ENCODE peak calls at places on chromosomes 7 and 10, in five cellular contexts. One of them, this sample, is unnamed.

GRCh38 chr10:31620236-31621151 is 301.5 kb downstream of the ZEB1 start:
- DNase-seq in mesendoderm: peak
- DNase-seq in Kasumi-1: no peak
- DNase-seq in hepatocyte: no peak
- DNase-seq in heart right ventricle: peak
- DNase-seq in this sample: peak

GRCh38 chr10:122142652-122143237 is 128.4 kb upstream of the BTBD16 start:
- DNase-seq in Kasumi-1: no peak
- DNase-seq in heart right ventricle: peak
- DNase-seq in mesendoderm: peak
- DNase-seq in hepatocyte: no peak
- DNase-seq in this sample: peak

GRCh38 chr7:141737118-141737835 is 881 bp upstream of the SSBP1 start:
- DNase-seq in hepatocyte: peak
- DNase-seq in heart right ventricle: no peak
- DNase-seq in Kasumi-1: peak
- DNase-seq in mesendoderm: no peak
- DNase-seq in this sample: peak

GRCh38 chr7:16918288-16918895 is 36.6 kb upstream of the AGR3 start:
- DNase-seq in mesendoderm: peak
- DNase-seq in Kasumi-1: peak
- DNase-seq in hepatocyte: peak
- DNase-seq in heart right ventricle: peak
- DNase-seq in this sample: no peak

GRCh38 chr7:100719523-100720319 is 547 bp upstream of the EPO start:
- DNase-seq in mesendoderm: no peak
- DNase-seq in Kasumi-1: no peak
- DNase-seq in heart right ventricle: no peak
- DNase-seq in hepatocyte: no peak
- DNase-seq in this sample: no peak

GRCh38 chr10:102120987-102121738 is 995 bp upstream of the LDB1 start:
- DNase-seq in heart right ventricle: peak
- DNase-seq in mesendoderm: peak
- DNase-seq in hepatocyte: peak
- DNase-seq in Kasumi-1: peak
- DNase-seq in this sample: no peak

GRCh38 chr7:115678049-115678982 is 352.2 kb downstream of the TFEC start:
- DNase-seq in hepatocyte: peak
- DNase-seq in heart right ventricle: no peak
- DNase-seq in mesendoderm: no peak
- DNase-seq in Kasumi-1: no peak
- DNase-seq in this sample: peak

GRCh38 chr7:130606161-130606560 is 62.4 kb downstream of the COPG2 start:
- DNase-seq in hepatocyte: no peak
- DNase-seq in heart right ventricle: no peak
- DNase-seq in mesendoderm: no peak
- DNase-seq in Kasumi-1: no peak
- DNase-seq in this sample: no peak

GRCh38 chr10:24813866-24814265 is 90.2 kb upstream of the ARHGAP21 start:
- DNase-seq in heart right ventricle: no peak
- DNase-seq in hepatocyte: no peak
- DNase-seq in mesendoderm: no peak
- DNase-seq in Kasumi-1: no peak
- DNase-seq in this sample: no peak

GRCh38 chr7:128202287-128202957 is 38.7 kb upstream of the LEP start:
- DNase-seq in mesendoderm: no peak
- DNase-seq in hepatocyte: no peak
- DNase-seq in heart right ventricle: no peak
- DNase-seq in Kasumi-1: no peak
- DNase-seq in this sample: no peak

GRCh38 chr7:66804001-66804400 is 63.5 kb downstream of the RABGEF1 start:
- DNase-seq in heart right ventricle: no peak
- DNase-seq in hepatocyte: no peak
- DNase-seq in mesendoderm: no peak
- DNase-seq in Kasumi-1: no peak
- DNase-seq in this sample: no peak

GRCh38 chr10:99834410-99834809 is 52.0 kb downstream of the ABCC2 start:
- DNase-seq in mesendoderm: no peak
- DNase-seq in heart right ventricle: no peak
- DNase-seq in hepatocyte: no peak
- DNase-seq in Kasumi-1: no peak
- DNase-seq in this sample: no peak

GRCh38 chr7:133252858-133253521 is at the start of gene EXOC4:
- DNase-seq in heart right ventricle: peak
- DNase-seq in hepatocyte: peak
- DNase-seq in mesendoderm: peak
- DNase-seq in Kasumi-1: peak
- DNase-seq in this sample: peak

GRCh38 chr10:79200346-79200745 is 131.6 kb downstream of the ZMIZ1 start:
- DNase-seq in hepatocyte: no peak
- DNase-seq in heart right ventricle: no peak
- DNase-seq in mesendoderm: no peak
- DNase-seq in Kasumi-1: no peak
- DNase-seq in this sample: no peak

GRCh38 chr10:92173996-92174395 is 116.9 kb downstream of the CPEB3 start:
- DNase-seq in Kasumi-1: no peak
- DNase-seq in mesendoderm: no peak
- DNase-seq in heart right ventricle: no peak
- DNase-seq in hepatocyte: no peak
- DNase-seq in this sample: no peak

GRCh38 chr10:54284526-54285193 is 516.4 kb downstream of the PCDH15 start:
- DNase-seq in heart right ventricle: no peak
- DNase-seq in Kasumi-1: no peak
- DNase-seq in hepatocyte: no peak
- DNase-seq in mesendoderm: no peak
- DNase-seq in this sample: no peak